ENCODE peak calls at places on chromosomes 3 and 15, in five cellular contexts. E, U, N, C and A are unnamed samples.

GRCh38 chr15:80856400-80856799 is 77.2 kb downstream of the CEMIP start:
- DNase-seq in E (no peak), U (no peak), N (no peak), C (no peak), A (no peak)

GRCh38 chr15:73694419-73694818 is 10.2 kb downstream of the CD276 start:
- DNase-seq in E (no peak), U (no peak), N (no peak), C (no peak), A (no peak)

GRCh38 chr15:49556437-49556836 is 64.2 kb downstream of the FAM227B start:
- DNase-seq in E (no peak), U (no peak), N (no peak), C (no peak), A (no peak)

GRCh38 chr3:112394008-112394616 is 61.2 kb downstream of the CD200 start:
- DNase-seq in E (no peak), U (no peak), N (no peak), C (no peak), A (no peak)

GRCh38 chr3:77039606-77040553 is at the start of gene ROBO2:
- DNase-seq in E (no peak), U (peak; percentile 70), N (peak; percentile 55), C (peak; percentile 39), A (peak; percentile 80)

GRCh38 chr3:15535757-15536156 is 14.3 kb upstream of the COLQ start:
- DNase-seq in E (no peak), U (no peak), N (no peak), C (no peak), A (no peak)

GRCh38 chr3:14391033-14391432 is 11.4 kb upstream of the SLC6A6 start:
- DNase-seq in E (no peak), U (no peak), N (no peak), C (peak; percentile 33), A (peak; percentile 63)

GRCh38 chr3:138935864-138936762 is 10.8 kb downstream of the FOXL2 start:
- DNase-seq in E (peak; percentile 88), U (peak; percentile 72), N (peak; percentile 57), C (no peak), A (peak; percentile 74)

GRCh38 chr3:99659032-99659431 is 20.6 kb downstream of the COL8A1 start:
- DNase-seq in E (no peak), U (no peak), N (peak; percentile 44), C (no peak), A (peak; percentile 16)

GRCh38 chr3:16467368-16467767 is 46.1 kb downstream of the RFTN1 start:
- DNase-seq in E (no peak), U (no peak), N (no peak), C (no peak), A (no peak)

GRCh38 chr15:43934480-43934879 is 107.7 kb downstream of the WDR76 start:
- DNase-seq in E (no peak), U (no peak), N (no peak), C (no peak), A (no peak)

GRCh38 chr15:68734352-68734751 is 86.3 kb downstream of the ANP32A start:
- DNase-seq in E (no peak), U (no peak), N (no peak), C (no peak), A (no peak)

GRCh38 chr3:131735121-131735520 is 232.3 kb upstream of the MRPL3 start:
- DNase-seq in E (no peak), U (no peak), N (no peak), C (no peak), A (no peak)